ENCODE peak calls at places on chromosomes 3 and 15, in nine cellular contexts. G is endodermal cell, T is upper lobe of right lung, E is lung, X is suprapubic skin, W is stomach, H is brain microvascular endothelial cell, Z is mammary epithelial cell, N is IMR-90. Q is an unnamed sample.

GRCh38 chr15:81940467-81941451 is 105.1 kb downstream of the MEX3B start:
- DNase-seq in G (no peak), T (no peak), E (no peak), X (no peak), W (no peak), H (peak; percentile 66), Z (peak; percentile 6), N (peak; percentile 92), Q (no peak)

GRCh38 chr3:37255990-37256308 is 81.6 kb upstream of the LRRFIP2 start:
- DNase-seq in G (no peak), T (no peak), E (no peak), X (no peak), W (no peak), H (no peak), Z (no peak), N (no peak), Q (no peak)

GRCh38 chr3:69444980-69445379 is 59.1 kb upstream of the FRMD4B start:
- DNase-seq in G (no peak), T (no peak), E (no peak), X (no peak), W (no peak), H (no peak), Z (peak; percentile 63), N (peak; percentile 13), Q (no peak)

GRCh38 chr3:8938021-8938420 is 25.3 kb downstream of the RAD18 start:
- DNase-seq in G (no peak), T (no peak), E (no peak), X (no peak), W (no peak), H (no peak), Z (peak; percentile 11), N (peak; percentile 59), Q (no peak)

GRCh38 chr3:61783993-61784718 is 222.8 kb downstream of the PTPRG start:
- DNase-seq in G (peak; percentile 47), T (no peak), E (no peak), X (no peak), W (no peak), H (peak; percentile 25), Z (peak; percentile 12), N (peak; percentile 88), Q (no peak)

GRCh38 chr15:75327005-75327404 is 8.9 kb upstream of the COMMD4 start:
- DNase-seq in G (peak; percentile 56), T (no peak), E (no peak), X (no peak), W (no peak), H (no peak), Z (no peak), N (no peak), Q (no peak)

GRCh38 chr15:42139596-42139995 is 16.8 kb downstream of the PLA2G4F start:
- DNase-seq in G (peak; percentile 40), T (peak; percentile 61), E (no peak), X (peak; percentile 44), W (peak; percentile 15), H (no peak), Z (no peak), N (no peak), Q (peak; percentile 54)

GRCh38 chr15:83947156-83947555 is 288.4 kb upstream of the GOLGA6L4 start:
- DNase-seq in G (no peak), T (no peak), E (no peak), X (no peak), W (no peak), H (no peak), Z (no peak), N (no peak), Q (no peak)

GRCh38 chr15:72866866-72867616 is 83.5 kb upstream of the ADPGK start:
- DNase-seq in G (no peak), T (no peak), E (no peak), X (no peak), W (no peak), H (no peak), Z (no peak), N (no peak), Q (no peak)

GRCh38 chr3:42660898-42661297 is 7.4 kb downstream of the ZBTB47 start:
- DNase-seq in G (peak; percentile 80), T (no peak), E (no peak), X (no peak), W (no peak), H (no peak), Z (no peak), N (no peak), Q (no peak)

GRCh38 chr15:28876131-28876844 is 9.5 kb upstream of the APBA2 start:
- DNase-seq in G (peak; percentile 85), T (no peak), E (no peak), X (no peak), W (no peak), H (no peak), Z (no peak), N (no peak), Q (no peak)

GRCh38 chr3:52710512-52710911 is 4.6 kb downstream of the SPCS1 start:
- DNase-seq in G (no peak), T (no peak), E (no peak), X (no peak), W (no peak), H (no peak), Z (no peak), N (no peak), Q (no peak)

GRCh38 chr3:39716849-39717248 is 92.6 kb upstream of the MYRIP start:
- DNase-seq in G (peak; percentile 64), T (no peak), E (no peak), X (no peak), W (no peak), H (no peak), Z (no peak), N (no peak), Q (no peak)

GRCh38 chr15:29102911-29103824 is 166.5 kb downstream of the NSMCE3 start:
- DNase-seq in G (peak; percentile 59), T (no peak), E (no peak), X (no peak), W (no peak), H (no peak), Z (no peak), N (no peak), Q (no peak)

GRCh38 chr3:187746479-187747335 is 1.4 kb upstream of the BCL6 start:
- DNase-seq in G (peak; percentile 70), T (no peak), E (no peak), X (no peak), W (no peak), H (peak; percentile 42), Z (peak; percentile 45), N (peak; percentile 49), Q (no peak)

GRCh38 chr3:170867143-170867542 is 2.9 kb downstream of the RPL22L1 start:
- DNase-seq in G (no peak), T (no peak), E (no peak), X (no peak), W (no peak), H (no peak), Z (no peak), N (peak; percentile 39), Q (no peak)

DNA sequence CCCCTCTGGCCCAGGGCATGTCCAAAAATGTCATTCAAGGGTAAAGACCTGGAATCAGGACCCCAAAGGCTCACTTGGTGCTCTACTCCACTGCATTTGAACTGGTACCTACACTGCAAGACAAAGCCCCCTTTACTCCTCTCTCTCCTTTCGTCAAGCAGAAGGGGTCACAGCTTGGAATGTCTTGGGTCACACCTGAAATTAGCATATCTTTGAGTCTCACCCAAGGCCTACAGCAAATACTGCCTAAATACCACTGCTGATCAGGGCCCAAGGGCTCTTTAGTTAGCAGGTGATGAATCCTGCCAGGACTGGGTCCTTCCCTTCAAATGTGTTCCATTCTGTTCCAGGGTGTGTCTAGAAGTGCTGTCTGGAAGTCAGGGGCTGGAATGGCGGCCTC is 320.6 kb downstream of the SV2B start:
- DNase-seq in G (no peak), T (no peak), E (no peak), X (no peak), W (no peak), H (no peak), Z (no peak), N (no peak), Q (no peak)
- H3K27ac ChIP-seq in G (no peak overlapping the region), T (no peak overlapping the region), E (no peak overlapping the region), X (no peak overlapping the region), W (no peak overlapping the region), H (no peak overlapping the region), Z (no peak overlapping the region), N (no peak overlapping the region), Q (no peak overlapping the region)

GRCh38 chr3:49122022-49122421 is 1.4 kb upstream of the USP19 start:
- DNase-seq in G (no peak), T (no peak), E (no peak), X (no peak), W (no peak), H (no peak), Z (no peak), N (no peak), Q (no peak)

GRCh38 chr3:49122886-49123545 is 2.4 kb upstream of the USP19 start:
- DNase-seq in G (no peak), T (no peak), E (no peak), X (no peak), W (no peak), H (no peak), Z (no peak), N (no peak), Q (no peak)

GRCh38 chr3:49120096-49120437 is 556 bp downstream of the USP19 start:
- DNase-seq in G (no peak), T (no peak), E (no peak), X (no peak), W (no peak), H (no peak), Z (no peak), N (peak; percentile 6), Q (no peak)

GRCh38 chr3:49120438-49121135 is at the start of gene USP19:
- DNase-seq in G (peak; percentile 98), T (peak; percentile 98), E (peak; percentile 94), X (peak; percentile 98), W (peak; percentile 98), H (peak; percentile 81), Z (peak; percentile 90), N (peak; percentile 90), Q (peak; percentile 97)

GRCh38 chr3:49121244-49121671 is 635 bp upstream of the USP19 start:
- DNase-seq in G (no peak), T (no peak), E (no peak), X (no peak), W (no peak), H (no peak), Z (no peak), N (no peak), Q (no peak)
- H3K4me3 ChIP-seq in G (peak overlapping the region; percentile 89), T (peak overlapping the region; percentile 75), E (no peak overlapping the region), X (peak overlapping the region; percentile 62), W (peak overlapping the region; percentile 100), H (peak overlapping the region; percentile 96), Z (no peak overlapping the region), N (no peak overlapping the region), Q (peak overlapping the region; percentile 94)

GRCh38 chr15:25136119-25136518 is 181.3 kb downstream of the SNRPN start:
- DNase-seq in G (peak; percentile 61), T (no peak), E (no peak), X (no peak), W (no peak), H (peak; percentile 7), Z (no peak), N (peak; percentile 15), Q (no peak)
- TF ChIP-seq CTCF in G (peak; percentile 72), T (peak; percentile 20), E (no peak), X (no peak), W (no peak), H (peak; percentile 42), Z (peak; percentile 35), N (peak; percentile 39), Q (no peak)

DNA sequence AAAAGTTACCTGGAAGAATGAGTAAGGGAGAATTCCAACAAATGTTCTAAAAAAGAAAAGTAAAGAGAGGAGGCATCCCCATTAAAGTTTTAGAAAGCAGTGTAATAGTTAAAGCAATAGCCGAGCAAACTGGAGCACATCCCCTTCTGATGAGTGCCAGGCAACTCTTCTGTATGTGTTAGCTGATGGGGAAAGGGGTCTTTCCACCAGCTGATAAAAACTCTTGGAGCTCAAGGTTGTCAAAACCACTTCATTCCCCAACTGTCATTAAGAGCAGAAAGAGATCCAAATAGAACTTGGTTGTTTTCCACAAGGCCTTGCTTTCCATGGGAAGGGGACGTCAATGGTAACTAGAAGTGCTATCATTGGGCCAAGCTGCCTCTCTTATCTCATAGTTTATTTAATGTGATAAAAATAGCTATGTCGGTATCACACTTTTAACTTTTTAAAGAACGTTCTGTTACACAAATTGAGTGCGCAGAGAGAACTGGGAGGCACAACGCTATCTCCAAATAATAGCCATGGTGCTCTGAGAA is 116.9 kb downstream of the POLR2M start:
- DNase-seq in G (no peak), T (no peak), E (no peak), X (no peak), W (no peak), H (no peak), Z (no peak), N (no peak), Q (no peak)
- H3K27ac ChIP-seq in G (no peak overlapping the region), T (no peak overlapping the region), E (no peak overlapping the region), X (no peak overlapping the region), W (no peak overlapping the region), H (no peak overlapping the region), Z (no peak overlapping the region), N (no peak overlapping the region), Q (peak overlapping the region; percentile 49)